ENCODE peak calls at places on chromosomes 3 and 15, in four cellular contexts. I, C, K and A are unnamed samples.

GRCh38 chr3:59486468-59486964 is 436.7 kb upstream of the CFAP20DC start:
- DNase-seq in I (peak), C (no peak), K (no peak), A (no peak)

GRCh38 chr3:142165194-142165593 is 15.8 kb upstream of the TFDP2 start:
- DNase-seq in I (no peak), C (no peak), K (no peak), A (no peak)

GRCh38 chr3:186241910-186242821 is 119.9 kb downstream of the DGKG start:
- DNase-seq in I (peak), C (peak), K (peak), A (peak)

GRCh38 chr3:127192576-127193232 is at the start of gene PRR23E:
- DNase-seq in I (no peak), C (no peak), K (peak), A (no peak)

GRCh38 chr3:14769531-14770325 is 49.0 kb upstream of the FGD5 start:
- DNase-seq in I (no peak), C (no peak), K (peak), A (no peak)

GRCh38 chr15:58793862-58794261 is 22.8 kb downstream of the MINDY2 start:
- DNase-seq in I (peak), C (no peak), K (no peak), A (peak)

GRCh38 chr15:31016446-31016915 is 25.1 kb upstream of the MTMR10 start:
- DNase-seq in I (no peak), C (no peak), K (no peak), A (no peak)

GRCh38 chr15:60026555-60026954 is 22.4 kb downstream of the FOXB1 start:
- DNase-seq in I (no peak), C (no peak), K (no peak), A (no peak)

GRCh38 chr15:74632601-74633000 is 17.0 kb downstream of the CLK3 start:
- DNase-seq in I (no peak), C (peak), K (no peak), A (no peak)

GRCh38 chr3:73784647-73785420 is 160.1 kb upstream of the PDZRN3 start:
- DNase-seq in I (no peak), C (no peak), K (no peak), A (no peak)

GRCh38 chr3:277873-278272 is 81.3 kb downstream of the CHL1 start:
- DNase-seq in I (no peak), C (no peak), K (no peak), A (no peak)

GRCh38 chr3:134650431-134651346 is at the start of gene KY:
- DNase-seq in I (peak), C (peak), K (peak), A (peak)

GRCh38 chr15:67091966-67092677 is 26.7 kb downstream of the SMAD3 start:
- DNase-seq in I (peak), C (no peak), K (no peak), A (no peak)

GRCh38 chr15:67092726-67093125 is 27.3 kb downstream of the SMAD3 start:
- DNase-seq in I (no peak), C (no peak), K (no peak), A (no peak)

GRCh38 chr15:67090297-67091072 is 25.1 kb downstream of the SMAD3 start:
- DNase-seq in I (no peak), C (no peak), K (no peak), A (no peak)

GRCh38 chr15:67089218-67090193 is 24.1 kb downstream of the SMAD3 start:
- DNase-seq in I (no peak), C (no peak), K (no peak), A (no peak)

GRCh38 chr15:67091073-67091965 is 25.9 kb downstream of the SMAD3 start:
- DNase-seq in I (no peak), C (no peak), K (no peak), A (no peak)
- H3K23ac ChIP-seq in I (no peak), C (no peak), K (no peak), A (no peak)

DNA sequence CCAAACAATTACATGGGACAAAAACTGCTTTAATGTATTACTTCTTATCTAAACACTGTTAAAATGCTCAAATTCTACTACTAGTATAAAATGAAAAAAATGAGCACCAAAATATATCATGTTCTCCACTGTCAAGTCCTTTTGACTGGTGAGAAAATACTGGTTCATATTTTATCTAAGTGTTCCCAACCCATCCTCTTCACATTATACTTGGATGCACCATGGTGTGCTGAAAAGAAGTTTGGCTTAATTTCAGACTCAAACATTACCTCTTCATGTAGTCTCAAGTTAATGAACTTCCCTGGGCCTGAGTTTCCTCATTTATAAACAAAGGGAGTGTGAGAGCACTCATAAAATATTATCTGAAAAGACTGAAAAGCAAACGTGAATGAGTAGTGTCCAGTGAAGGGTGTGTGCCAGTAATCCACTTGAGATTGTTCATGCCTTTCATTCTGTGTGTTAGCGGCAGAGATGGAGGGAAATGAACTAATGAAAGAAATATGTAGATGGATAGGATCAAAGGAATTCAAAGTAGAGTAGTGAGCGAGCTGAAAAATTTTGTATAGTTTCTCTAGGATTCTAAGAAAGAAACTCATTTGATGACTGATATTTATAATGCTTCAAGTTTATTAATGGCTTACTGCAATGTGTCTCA is 263.2 kb downstream of the NLGN1 start:
- DNase-seq in I (no peak), C (no peak), K (no peak), A (peak)
- H2BK5ac ChIP-seq in I (no peak), C (no peak), K (no peak), A (no peak)

DNA sequence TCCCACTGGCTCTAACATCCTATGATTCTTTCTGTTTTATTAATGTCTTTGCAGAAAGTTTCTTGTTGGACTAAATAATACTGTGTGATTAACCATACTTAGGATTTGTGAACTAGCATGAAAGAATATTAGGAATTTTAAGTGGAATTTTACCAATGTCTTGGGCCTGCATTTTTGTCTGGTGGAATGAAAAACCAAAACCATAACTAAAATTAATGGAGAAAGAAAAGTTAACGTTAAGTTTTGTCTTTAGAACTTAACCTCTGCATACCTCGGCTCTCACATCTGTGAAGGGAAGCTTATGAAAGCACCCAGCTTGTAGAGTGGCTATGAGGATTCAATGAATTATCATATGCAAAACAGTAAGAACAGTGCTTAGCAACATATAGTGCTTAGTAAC is 6.5 kb downstream of the FBN1 start:
- DNase-seq in I (no peak), C (no peak), K (no peak), A (peak)
- H3K23ac ChIP-seq in I (no peak), C (no peak), K (no peak), A (no peak)

DNA sequence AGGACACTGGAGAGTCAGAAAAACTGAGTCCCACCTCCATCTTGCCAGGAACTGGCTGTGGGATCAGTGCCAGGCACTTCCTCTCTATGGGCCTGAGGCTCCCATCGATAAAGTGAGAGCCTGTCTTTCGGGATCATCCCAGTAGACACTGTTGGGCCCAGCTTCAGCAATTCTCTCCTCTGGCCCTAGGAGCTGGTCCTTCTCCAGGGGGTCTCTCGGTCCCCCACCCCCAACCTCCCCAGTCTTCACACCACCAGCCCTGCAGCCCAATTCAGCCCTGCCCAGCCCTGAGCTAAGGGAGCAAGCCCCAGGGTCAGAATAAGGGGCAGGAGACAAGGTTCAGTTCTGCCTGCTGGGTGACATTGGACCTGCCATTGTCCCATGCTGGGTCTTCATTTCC is 4.5 kb upstream of the LCTL start:
- DNase-seq in I (no peak), C (no peak), K (no peak), A (no peak)
- H2BK5ac ChIP-seq in I (no peak), C (no peak), K (no peak), A (no peak)

DNA sequence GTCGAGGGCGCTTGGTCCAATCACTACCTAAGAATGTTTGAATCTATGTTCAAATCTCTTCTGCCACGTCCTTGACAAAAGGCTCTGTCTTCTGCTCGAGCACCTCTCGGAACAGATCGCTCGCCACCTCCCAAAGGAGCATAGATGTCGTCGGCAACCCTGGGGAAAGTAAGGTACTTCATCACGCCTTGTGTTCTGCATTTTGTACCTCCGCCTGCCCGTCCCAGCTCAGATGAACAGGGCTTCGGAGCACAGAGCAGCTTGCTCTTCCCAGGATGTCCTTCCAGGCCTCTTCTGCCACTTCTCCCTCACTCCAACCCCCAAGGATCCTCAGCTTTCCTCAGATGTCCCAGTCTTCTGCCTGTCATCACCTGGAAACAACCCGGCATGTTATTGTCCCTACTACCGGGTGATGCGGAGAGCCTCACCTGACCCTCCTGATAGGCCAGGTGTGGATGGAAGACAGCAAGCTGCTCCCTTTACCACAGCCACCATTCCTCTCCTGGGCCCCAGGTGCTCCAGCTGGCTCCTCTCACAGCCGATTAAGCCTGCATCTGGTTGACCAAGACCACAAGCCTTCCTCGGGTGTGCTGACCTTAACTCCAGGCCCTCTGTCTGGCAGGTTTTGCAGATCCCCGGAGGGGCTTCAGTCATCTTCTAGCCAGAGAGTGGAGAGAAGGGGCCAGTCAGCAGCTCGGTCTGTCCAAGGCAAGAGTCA is 270.5 kb downstream of the FAM43A start:
- DNase-seq in I (no peak), C (no peak), K (no peak), A (no peak)
- H3K23ac ChIP-seq in I (no peak), C (no peak), K (no peak), A (no peak)

GRCh38 chr15:82709421-82710207 is at the start of gene AP3B2:
- DNase-seq in I (peak), C (peak), K (peak), A (peak)
- H2BK5ac ChIP-seq in I (peak), C (no peak), K (peak), A (no peak)